ENCODE peak calls at places on chromosome 17, in six cellular contexts. U is GM12878, C is HCT116, V is HepG2, R is K562, Q is endothelial cell of umbilical vein. J is an unnamed sample.

GRCh38 chr17:74898376-74898946 is 5.0 kb upstream of the FADS6 start:
- DNase-seq in R (no peak), V (no peak), U (no peak), Q (no peak), C (no peak), J (no peak)

GRCh38 chr17:70955441-70955840 is 786.1 kb downstream of the KCNJ2 start:
- DNase-seq in U (no peak), V (no peak), R (no peak), C (no peak), Q (no peak), J (no peak)

GRCh38 chr17:77893144-77894044 is 65.1 kb upstream of the TNRC6C start:
- DNase-seq in C (no peak), V (no peak), Q (no peak), R (no peak), U (no peak), J (no peak)

GRCh38 chr17:63579633-63580032 is 21.1 kb upstream of the TACO1 start:
- DNase-seq in Q (peak), U (no peak), C (no peak), V (peak), R (no peak), J (no peak)

GRCh38 chr17:78142113-78142861 is 3.9 kb upstream of the C17orf99 start:
- DNase-seq in C (peak), U (no peak), Q (no peak), V (peak), R (peak), J (no peak)

GRCh38 chr17:67862614-67863217 is 37.4 kb downstream of the BPTF start:
- DNase-seq in C (no peak), Q (no peak), U (no peak), R (peak), V (no peak), J (no peak)

GRCh38 chr17:33647976-33648375 is 354.9 kb upstream of the ASIC2 start:
- DNase-seq in V (no peak), U (no peak), C (no peak), Q (no peak), R (no peak), J (no peak)

GRCh38 chr17:77316191-77316641 is 175.4 kb downstream of the SEC14L1 start:
- DNase-seq in Q (no peak), C (no peak), U (no peak), R (no peak), V (no peak), J (peak)

GRCh38 chr17:57277923-57278604 is 21.7 kb downstream of the MSI2 start:
- DNase-seq in V (no peak), C (no peak), R (no peak), U (no peak), Q (no peak), J (no peak)

GRCh38 chr17:27569884-27570577 is 61.0 kb upstream of the LGALS9 start:
- DNase-seq in C (no peak), R (peak), Q (no peak), V (peak), U (no peak), J (no peak)

GRCh38 chr17:66667491-66668030 is 167.4 kb upstream of the CACNG5 start:
- DNase-seq in Q (no peak), V (no peak), R (no peak), U (peak), C (no peak), J (no peak)

GRCh38 chr17:31724026-31724425 is 135.0 kb downstream of the COPRS start:
- DNase-seq in Q (peak), U (no peak), R (no peak), C (no peak), V (no peak), J (no peak)

GRCh38 chr17:32484628-32485027 is 2.2 kb upstream of the CDK5R1 start:
- DNase-seq in Q (no peak), C (no peak), R (no peak), V (no peak), U (no peak), J (no peak)

GRCh38 chr17:70661342-70662222 is 492.2 kb downstream of the KCNJ2 start:
- DNase-seq in V (no peak), C (no peak), R (no peak), U (no peak), Q (no peak), J (no peak)

GRCh38 chr17:73582821-73583220 is 61.4 kb downstream of the SDK2 start:
- DNase-seq in U (no peak), R (no peak), Q (no peak), V (no peak), C (no peak), J (no peak)

GRCh38 chr17:57723427-57724037 is 21.6 kb downstream of the CCDC182 start:
- DNase-seq in Q (no peak), U (no peak), V (no peak), C (no peak), R (no peak), J (no peak)

GRCh38 chr17:75679706-75680201 is 12.6 kb downstream of the SAP30BP start:
- DNase-seq in Q (peak), R (no peak), U (no peak), V (no peak), C (no peak), J (no peak)

GRCh38 chr17:47720754-47721533 is 12.1 kb upstream of the TBX21 start:
- DNase-seq in C (peak), Q (no peak), R (no peak), U (no peak), V (no peak), J (peak)

GRCh38 chr17:79922161-79922569 is 82.9 kb upstream of the CBX4 start:
- DNase-seq in R (no peak), Q (no peak), U (no peak), V (no peak), C (no peak), J (no peak)

GRCh38 chr17:47990962-47991731 is 20.2 kb downstream of the CDK5RAP3 start:
- DNase-seq in C (no peak), V (no peak), Q (no peak), R (no peak), U (no peak), J (no peak)

GRCh38 chr17:8991514-8992285 is 26.2 kb upstream of the PIK3R5 start:
- DNase-seq in V (peak), R (peak), U (no peak), Q (peak), C (peak), J (peak)

GRCh38 chr17:30956764-30957374 is 14.0 kb upstream of the RNF135 start:
- DNase-seq in U (no peak), Q (peak), V (no peak), R (no peak), C (no peak), J (no peak)

GRCh38 chr17:76370261-76370993 is 14.0 kb upstream of the SPHK1 start:
- DNase-seq in U (no peak), Q (peak), C (no peak), V (no peak), R (peak), J (no peak)

DNA sequence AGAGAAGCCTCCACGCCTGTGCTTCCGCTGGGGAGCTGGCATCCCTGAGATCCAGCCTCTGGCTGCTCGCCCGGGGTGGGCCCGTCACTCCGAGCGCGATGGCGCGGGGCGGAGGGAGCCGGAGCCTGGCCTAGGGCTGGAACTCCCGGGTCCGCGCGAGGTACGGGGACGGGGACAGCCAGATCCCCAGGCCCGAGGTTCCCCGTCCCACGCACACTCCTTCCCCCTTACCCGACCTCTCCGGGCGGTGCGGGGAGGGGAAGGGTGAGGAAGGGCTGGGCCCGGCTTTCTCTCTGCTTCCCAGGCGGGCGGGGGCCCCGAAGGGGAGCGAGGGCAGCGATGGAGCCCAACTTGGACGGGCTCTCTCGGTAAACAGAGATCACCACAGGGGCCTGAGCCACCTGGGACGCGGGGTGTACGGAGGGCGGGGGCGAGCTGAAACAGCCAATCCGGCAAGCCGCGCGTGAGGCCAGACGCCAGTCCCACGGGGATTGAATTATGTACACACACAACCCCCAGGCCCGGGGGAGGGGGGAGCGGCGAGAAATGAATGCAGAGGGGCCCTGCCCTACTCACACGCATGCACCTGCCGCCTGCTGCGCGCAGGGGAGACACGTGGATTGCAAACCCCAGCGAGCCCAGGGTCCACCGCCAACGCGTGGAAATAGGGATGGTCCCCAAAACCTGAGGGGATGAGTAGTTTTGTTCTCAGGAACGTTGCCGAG is at the start of gene SLC16A11:
- DNase-seq in U (no peak), Q (peak), V (no peak), C (no peak), R (no peak), J (peak)
- TF ChIP-seq EZH2 in U (no peak), Q (no peak), V (no peak), C (no peak), R (no peak), J (no peak)

GRCh38 chr17:14604920-14605599 is 304.2 kb downstream of the HS3ST3B1 start:
- DNase-seq in C (no peak), Q (no peak), V (no peak), R (no peak), U (no peak), J (no peak)
- TF ChIP-seq MAX in C (no peak), Q (no peak), V (no peak), R (no peak), U (no peak), J (no peak)

DNA sequence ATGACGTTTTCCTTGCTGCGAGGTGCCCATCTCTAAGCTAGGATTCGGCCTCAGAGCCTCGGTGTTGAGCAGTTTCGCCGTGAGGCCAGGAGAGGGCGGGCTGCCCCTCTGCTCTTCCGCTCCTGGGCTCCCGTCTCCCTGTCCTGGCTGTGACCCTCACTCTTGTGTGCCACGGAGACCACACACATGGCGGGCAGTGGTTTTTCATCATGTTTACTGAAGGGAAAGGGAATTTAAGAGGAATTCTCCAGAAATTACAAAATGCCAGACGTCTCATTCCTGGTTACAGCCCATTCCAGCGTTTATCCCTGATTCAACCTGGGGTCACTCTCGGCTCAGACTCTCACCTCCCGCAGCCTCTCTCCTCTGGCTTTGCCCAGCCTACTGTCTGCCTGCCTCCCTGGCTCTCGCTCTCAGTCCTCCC is 96.8 kb upstream of the ELAC2 start:
- DNase-seq in C (peak), R (peak), U (no peak), V (peak), Q (no peak), J (peak)
- TF ChIP-seq EZH2 in C (no peak), R (no peak), U (no peak), V (no peak), Q (no peak), J (no peak)

DNA sequence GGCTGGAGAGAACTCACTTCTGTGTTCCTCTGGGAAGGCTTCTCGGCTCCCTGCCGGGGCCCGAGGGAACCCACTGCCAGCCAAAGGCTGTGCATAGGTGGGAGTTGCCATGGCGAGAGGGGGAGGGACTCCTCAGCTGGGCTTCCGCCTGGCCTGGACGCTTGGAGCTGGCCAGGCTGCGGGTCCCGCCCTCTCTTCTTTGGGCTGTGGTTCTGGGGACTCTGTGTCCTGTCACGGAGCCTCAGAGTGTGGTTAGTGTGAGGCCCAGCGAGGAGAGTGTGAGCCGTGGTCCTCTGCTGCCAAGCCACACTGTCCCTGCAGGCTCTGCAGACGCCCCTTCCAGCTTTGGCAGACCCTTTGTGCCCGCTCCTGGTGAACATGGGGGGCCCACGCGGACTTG is 123.1 kb downstream of the OR1D5 start:
- DNase-seq in C (no peak), Q (no peak), U (no peak), V (no peak), R (no peak), J (no peak)
- TF ChIP-seq MAX in C (no peak), Q (no peak), U (no peak), V (no peak), R (no peak), J (no peak)

GRCh38 chr17:40779181-40779909 is 3.0 kb downstream of the KRT27 start:
- DNase-seq in V (peak), C (no peak), R (no peak), Q (no peak), U (no peak), J (no peak)
- TF ChIP-seq EZH2 in V (no peak), C (no peak), R (no peak), Q (no peak), U (no peak), J (no peak)

GRCh38 chr17:311119-311848 is 41.3 kb downstream of the RPH3AL start:
- DNase-seq in U (no peak), R (no peak), V (no peak), Q (no peak), C (no peak), J (no peak)
- TF ChIP-seq MAX in U (no peak), R (no peak), V (no peak), Q (no peak), C (no peak), J (no peak)

GRCh38 chr17:72115789-72116520 is 4.9 kb upstream of the SOX9 start:
- DNase-seq in Q (no peak), V (no peak), R (no peak), U (no peak), C (no peak), J (peak)

GRCh38 chr17:72117748-72118587 is 2.9 kb upstream of the SOX9 start:
- DNase-seq in U (no peak), R (no peak), V (no peak), Q (no peak), C (no peak), J (no peak)

GRCh38 chr17:72117470-72117747 is 3.4 kb upstream of the SOX9 start:
- DNase-seq in U (no peak), C (no peak), Q (no peak), V (no peak), R (no peak), J (no peak)

GRCh38 chr17:72118588-72119279 is 2.1 kb upstream of the SOX9 start:
- DNase-seq in R (peak), U (peak), C (peak), V (peak), Q (peak), J (no peak)

DNA sequence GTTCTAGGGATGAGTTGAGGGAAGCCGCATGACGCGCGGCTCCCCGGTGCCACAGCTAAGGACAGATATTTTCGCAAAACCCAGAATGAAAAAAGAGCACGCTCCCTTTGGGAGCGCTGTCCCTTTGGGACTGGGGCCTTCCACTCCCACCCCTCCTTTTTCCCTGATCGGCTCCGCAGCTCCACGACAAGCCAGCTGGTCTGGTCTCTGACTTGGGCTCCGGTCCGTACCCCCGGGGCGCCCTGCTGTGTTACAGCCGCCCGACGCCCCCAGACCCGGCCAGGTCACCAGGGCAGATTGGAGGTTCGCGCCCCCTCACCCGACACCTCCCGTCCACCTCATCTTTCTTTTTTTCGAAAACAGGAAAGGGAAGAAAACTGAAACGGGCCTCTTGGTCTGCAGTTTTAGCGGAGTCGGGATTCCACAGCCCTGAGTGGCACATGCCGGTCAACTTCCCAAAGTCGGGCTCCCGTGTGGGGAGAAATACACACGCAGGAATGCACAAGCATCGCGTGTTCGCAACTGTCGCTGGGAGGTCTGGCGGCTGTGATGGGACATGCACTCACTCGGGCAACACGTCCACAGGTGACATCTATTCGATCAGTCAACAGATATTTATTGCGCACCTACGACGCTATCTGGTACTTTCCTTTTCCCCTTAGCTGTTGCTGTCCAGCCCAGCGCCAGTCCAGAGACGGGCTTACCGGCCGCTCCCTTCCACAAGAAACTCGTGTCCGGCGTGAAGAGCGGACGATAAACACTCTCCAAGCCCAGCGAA is 3.9 kb upstream of the SOX9 start:
- DNase-seq in U (no peak), Q (no peak), C (no peak), R (no peak), V (no peak), J (no peak)
- TF ChIP-seq EZH2 in U (no peak), Q (peak), C (no peak), R (no peak), V (no peak), J (peak)

DNA sequence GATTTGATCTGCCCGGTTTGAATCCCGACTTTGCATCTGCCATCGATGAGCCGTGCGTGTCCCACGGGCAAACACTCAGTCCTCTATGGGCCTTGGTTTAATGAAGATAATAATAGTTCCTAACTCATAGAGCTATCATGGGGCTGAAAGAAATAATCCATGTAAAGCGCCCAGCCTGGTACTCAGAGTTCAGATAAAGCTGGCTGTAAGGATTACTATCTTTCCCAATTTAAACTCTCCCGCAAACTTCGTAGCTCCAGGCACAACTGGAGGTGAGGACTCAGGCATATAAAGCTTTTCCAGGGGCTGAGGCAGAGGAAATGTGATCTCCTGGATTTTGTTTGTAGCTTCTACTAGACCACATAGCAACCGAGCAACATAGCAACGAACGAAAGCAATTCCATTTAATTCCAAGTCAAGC is 16.3 kb downstream of the ALOX15 start:
- DNase-seq in U (no peak), R (no peak), C (no peak), V (no peak), Q (no peak), J (no peak)
- TF ChIP-seq MAX in U (no peak), R (no peak), C (no peak), V (no peak), Q (no peak), J (no peak)

GRCh38 chr17:36942631-36943125 is 5.4 kb downstream of the LHX1 start:
- DNase-seq in C (no peak), V (no peak), R (no peak), Q (no peak), U (no peak), J (no peak)
- TF ChIP-seq EZH2 in C (no peak), V (no peak), R (no peak), Q (peak), U (no peak), J (peak)

GRCh38 chr17:71983828-71984227 is 137.0 kb upstream of the SOX9 start:
- DNase-seq in V (no peak), R (no peak), U (no peak), C (no peak), Q (no peak), J (no peak)

GRCh38 chr17:71975998-71976649 is 144.7 kb upstream of the SOX9 start:
- DNase-seq in V (no peak), R (no peak), U (no peak), Q (no peak), C (no peak), J (no peak)

GRCh38 chr17:71975331-71975801 is 145.5 kb upstream of the SOX9 start:
- DNase-seq in U (no peak), V (no peak), C (no peak), Q (no peak), R (no peak), J (no peak)

GRCh38 chr17:71978435-71978834 is 142.4 kb upstream of the SOX9 start:
- DNase-seq in U (no peak), R (no peak), Q (no peak), C (no peak), V (no peak), J (no peak)

DNA sequence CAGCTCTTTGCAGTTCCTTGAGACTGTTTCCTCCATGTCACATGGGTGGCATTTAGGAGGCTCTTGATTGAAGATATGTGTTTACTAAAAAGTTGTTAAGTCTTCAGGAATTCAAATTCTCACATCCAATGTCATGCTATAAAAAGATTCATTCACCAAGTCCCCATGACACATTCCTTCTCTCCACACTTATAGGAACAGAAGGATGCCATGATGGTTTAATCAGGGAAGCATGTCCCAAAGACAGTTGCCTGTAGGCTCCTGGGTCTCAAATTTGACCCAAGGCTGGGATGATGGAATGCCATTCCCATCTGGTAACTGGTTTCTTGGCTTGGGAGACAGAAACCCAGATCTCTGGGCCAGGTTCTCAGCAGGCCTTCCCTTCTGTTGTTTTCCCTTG is 140.6 kb upstream of the SOX9 start:
- DNase-seq in U (no peak), R (no peak), C (no peak), V (no peak), Q (no peak), J (no peak)
- TF ChIP-seq MAX in U (no peak), R (no peak), C (no peak), V (no peak), Q (no peak), J (no peak)